ENCODE peak calls at places on chromosomes 2 and 18, in nine cellular contexts. S is astrocyte; G is stimulated activated CD4-positive, alpha-beta T cell treated with anti-CD3 and anti-CD28 coated beads, TNF-alpha, amount 100 ng/mL, for 4 hours; L is DMS153; A is hippocampal formation; T is EL; R is AML-193; Z is heart right ventricle; Y is T-helper 1 cell. H is an unnamed sample.

GRCh38 chr2:222561817-222562424 is 94.0 kb downstream of the FARSB start:
- DNase-seq in S (no peak), G (no peak), L (peak; percentile 24), A (peak; percentile 29), T (peak; percentile 63), R (peak; percentile 76), Z (peak; percentile 52), Y (no peak), H (peak; percentile 57)

GRCh38 chr2:102841107-102841840 is 79.4 kb downstream of the TMEM182 start:
- DNase-seq in S (peak; percentile 18), G (no peak), L (peak; percentile 32), A (peak; percentile 28), T (peak; percentile 25), R (peak; percentile 57), Z (peak; percentile 42), Y (no peak), H (peak; percentile 41)

GRCh38 chr2:28643911-28644334 is 107.7 kb upstream of the PPP1CB start:
- DNase-seq in S (peak; percentile 83), G (no peak), L (no peak), A (no peak), T (peak; percentile 83), R (no peak), Z (no peak), Y (no peak), H (peak; percentile 92)

GRCh38 chr2:220499281-220499680 is 871.9 kb downstream of the SLC4A3 start:
- DNase-seq in S (peak; percentile 73), G (no peak), L (peak; percentile 68), A (no peak), T (peak; percentile 86), R (no peak), Z (peak; percentile 10), Y (no peak), H (peak; percentile 64)

GRCh38 chr2:175630319-175631246 is 371.5 kb downstream of the LNPK start:
- DNase-seq in S (no peak), G (no peak), L (peak; percentile 93), A (no peak), T (no peak), R (no peak), Z (no peak), Y (no peak), H (no peak)

GRCh38 chr2:231308631-231309414 is 86.7 kb upstream of the B3GNT7 start:
- DNase-seq in S (peak; percentile 75), G (no peak), L (no peak), A (no peak), T (no peak), R (no peak), Z (no peak), Y (no peak), H (no peak)

GRCh38 chr2:199441759-199442158 is 16.0 kb downstream of the SATB2 start:
- DNase-seq in S (no peak), G (no peak), L (no peak), A (no peak), T (no peak), R (no peak), Z (no peak), Y (no peak), H (no peak)

GRCh38 chr18:26386002-26386401 is 159.8 kb downstream of the TAF4B start:
- DNase-seq in S (peak; percentile 35), G (no peak), L (peak; percentile 1), A (peak; percentile 42), T (peak; percentile 79), R (no peak), Z (peak; percentile 61), Y (no peak), H (peak; percentile 66)

GRCh38 chr2:242098445-242099128 is 229.1 kb downstream of the RTP5 start:
- DNase-seq in S (no peak), G (no peak), L (no peak), A (no peak), T (no peak), R (peak; percentile 93), Z (no peak), Y (no peak), H (no peak)

GRCh38 chr2:239394346-239394945 is 6.4 kb downstream of the HDAC4 start:
- DNase-seq in S (no peak), G (no peak), L (no peak), A (no peak), T (no peak), R (no peak), Z (no peak), Y (no peak), H (no peak)

GRCh38 chr2:119252186-119253113 is 28.8 kb downstream of the STEAP3 start:
- DNase-seq in S (peak; percentile 98), G (no peak), L (no peak), A (no peak), T (peak; percentile 93), R (no peak), Z (no peak), Y (no peak), H (peak; percentile 97)

GRCh38 chr2:20522311-20522710 is 75.4 kb downstream of the RHOB start:
- DNase-seq in S (no peak), G (no peak), L (no peak), A (no peak), T (no peak), R (no peak), Z (no peak), Y (no peak), H (no peak)

GRCh38 chr2:140624188-140624587 is 1506.6 kb downstream of the LRP1B start:
- DNase-seq in S (no peak), G (no peak), L (peak; percentile 55), A (no peak), T (no peak), R (no peak), Z (no peak), Y (no peak), H (no peak)

GRCh38 chr2:38106420-38107182 is 30.6 kb upstream of the CYP1B1 start:
- DNase-seq in S (peak; percentile 76), G (no peak), L (no peak), A (no peak), T (peak; percentile 66), R (no peak), Z (no peak), Y (no peak), H (peak; percentile 71)

GRCh38 chr2:38174646-38175096 is 98.7 kb upstream of the CYP1B1 start:
- DNase-seq in S (peak; percentile 100), G (no peak), L (no peak), A (no peak), T (peak; percentile 87), R (peak; percentile 95), Z (no peak), Y (no peak), H (peak; percentile 96)

GRCh38 chr2:239774933-239775622 is 250.1 kb downstream of the NDUFA10 start:
- DNase-seq in S (no peak), G (no peak), L (no peak), A (no peak), T (no peak), R (no peak), Z (no peak), Y (no peak), H (no peak)

GRCh38 chr2:54558188-54558975 is 102.3 kb downstream of the SPTBN1 start:
- DNase-seq in S (peak; percentile 61), G (peak; percentile 49), L (peak; percentile 54), A (no peak), T (peak; percentile 67), R (peak; percentile 69), Z (peak; percentile 46), Y (peak; percentile 49), H (peak; percentile 67)

H was measured in HCEC 1CT.